ENCODE peak calls at places on chromosomes 1 and 21, in four cellular contexts. One of them, this sample, is unnamed.

GRCh38 chr1:147099192-147099591 is 73.1 kb downstream of the PRKAB2 start:
- DNase-seq in endothelial cell of umbilical vein: no peak
- DNase-seq in HCT116: no peak
- DNase-seq in HepG2: no peak
- DNase-seq in this sample: no peak

GRCh38 chr1:14952626-14953314 is 200.8 kb upstream of the TMEM51 start:
- DNase-seq in endothelial cell of umbilical vein: peak
- DNase-seq in HCT116: no peak
- DNase-seq in HepG2: peak
- DNase-seq in this sample: no peak

GRCh38 chr21:41918561-41919358 is 35.1 kb downstream of the C2CD2 start:
- DNase-seq in endothelial cell of umbilical vein: no peak
- DNase-seq in HCT116: no peak
- DNase-seq in HepG2: no peak
- DNase-seq in this sample: no peak

GRCh38 chr1:24540906-24541710 is 14.8 kb upstream of the NCMAP start:
- DNase-seq in endothelial cell of umbilical vein: peak
- DNase-seq in HCT116: no peak
- DNase-seq in HepG2: peak
- DNase-seq in this sample: no peak

GRCh38 chr1:40423951-40424618 is 26.2 kb upstream of the ZFP69B start:
- DNase-seq in endothelial cell of umbilical vein: no peak
- DNase-seq in HCT116: no peak
- DNase-seq in HepG2: no peak
- DNase-seq in this sample: no peak

GRCh38 chr1:44784094-44785026 is 3.6 kb downstream of the BEST4 start:
- DNase-seq in endothelial cell of umbilical vein: no peak
- DNase-seq in HCT116: no peak
- DNase-seq in HepG2: peak
- DNase-seq in this sample: no peak

GRCh38 chr1:85078903-85079302 is 30.6 kb upstream of the MCOLN3 start:
- DNase-seq in endothelial cell of umbilical vein: no peak
- DNase-seq in HCT116: no peak
- DNase-seq in HepG2: no peak
- DNase-seq in this sample: no peak

GRCh38 chr1:27569088-27569459 is 34.9 kb downstream of the AHDC1 start:
- DNase-seq in endothelial cell of umbilical vein: no peak
- DNase-seq in HCT116: no peak
- DNase-seq in HepG2: no peak
- DNase-seq in this sample: no peak

GRCh38 chr21:20443558-20444155 is 554.6 kb upstream of the NCAM2 start:
- DNase-seq in endothelial cell of umbilical vein: no peak
- DNase-seq in HCT116: no peak
- DNase-seq in HepG2: no peak
- DNase-seq in this sample: no peak

GRCh38 chr21:31310750-31311149 is 33.3 kb downstream of the TIAM1 start:
- DNase-seq in endothelial cell of umbilical vein: no peak
- DNase-seq in HCT116: no peak
- DNase-seq in HepG2: no peak
- DNase-seq in this sample: no peak

GRCh38 chr1:234722904-234723588 is 113.1 kb upstream of the IRF2BP2 start:
- DNase-seq in endothelial cell of umbilical vein: peak
- DNase-seq in HCT116: peak
- DNase-seq in HepG2: peak
- DNase-seq in this sample: no peak

GRCh38 chr1:115669002-115669673 is 27.4 kb downstream of the VANGL1 start:
- DNase-seq in endothelial cell of umbilical vein: peak
- DNase-seq in HCT116: peak
- DNase-seq in HepG2: peak
- DNase-seq in this sample: no peak

GRCh38 chr1:229557214-229557850 is 1.2 kb downstream of the ABCB10 start:
- DNase-seq in endothelial cell of umbilical vein: peak
- DNase-seq in HCT116: no peak
- DNase-seq in HepG2: peak
- DNase-seq in this sample: no peak

GRCh38 chr1:5504364-5504740 is 487.9 kb downstream of the NPHP4 start:
- DNase-seq in endothelial cell of umbilical vein: no peak
- DNase-seq in HCT116: no peak
- DNase-seq in HepG2: no peak
- DNase-seq in this sample: no peak

GRCh38 chr21:38741976-38742309 is 63.8 kb upstream of the ETS2 start:
- DNase-seq in endothelial cell of umbilical vein: no peak
- DNase-seq in HCT116: no peak
- DNase-seq in HepG2: no peak
- DNase-seq in this sample: no peak

GRCh38 chr1:78493456-78493855 is 2.7 kb downstream of the PTGFR start:
- DNase-seq in endothelial cell of umbilical vein: no peak
- DNase-seq in HCT116: no peak
- DNase-seq in HepG2: no peak
- DNase-seq in this sample: no peak

GRCh38 chr21:17427157-17427556 is 85.7 kb upstream of the CXADR start:
- DNase-seq in endothelial cell of umbilical vein: no peak
- DNase-seq in HCT116: no peak
- DNase-seq in HepG2: no peak
- DNase-seq in this sample: no peak

GRCh38 chr1:203593723-203594122 is 32.9 kb upstream of the ATP2B4 start:
- DNase-seq in endothelial cell of umbilical vein: no peak
- DNase-seq in HCT116: peak
- DNase-seq in HepG2: no peak
- DNase-seq in this sample: no peak

GRCh38 chr1:36384542-36385409 is 948 bp downstream of the STK40 start:
- DNase-seq in endothelial cell of umbilical vein: peak
- DNase-seq in HCT116: peak
- DNase-seq in HepG2: peak
- DNase-seq in this sample: no peak

GRCh38 chr1:224213438-224214119 is 30.5 kb downstream of the DEGS1 start:
- DNase-seq in endothelial cell of umbilical vein: no peak
- DNase-seq in HCT116: no peak
- DNase-seq in HepG2: no peak
- DNase-seq in this sample: no peak

GRCh38 chr1:213868482-213868881 is 119.3 kb upstream of the PROX1 start:
- DNase-seq in endothelial cell of umbilical vein: no peak
- DNase-seq in HCT116: no peak
- DNase-seq in HepG2: no peak
- DNase-seq in this sample: no peak

GRCh38 chr1:94246692-94247145 is 9.3 kb upstream of the ARHGAP29 start:
- DNase-seq in endothelial cell of umbilical vein: peak
- DNase-seq in HCT116: no peak
- DNase-seq in HepG2: no peak
- DNase-seq in this sample: no peak

GRCh38 chr1:170663441-170664282 is at the start of gene PRRX1:
- DNase-seq in endothelial cell of umbilical vein: no peak
- DNase-seq in HCT116: no peak
- DNase-seq in HepG2: no peak
- DNase-seq in this sample: no peak

GRCh38 chr1:196407358-196408041 is 200.7 kb downstream of the KCNT2 start:
- DNase-seq in endothelial cell of umbilical vein: peak
- DNase-seq in HCT116: no peak
- DNase-seq in HepG2: no peak
- DNase-seq in this sample: no peak
- H3K9ac ChIP-seq in endothelial cell of umbilical vein: peak
- H3K9ac ChIP-seq in HCT116: no peak
- H3K9ac ChIP-seq in HepG2: no peak
- H3K9ac ChIP-seq in this sample: peak

GRCh38 chr1:221692643-221693042 is 49.2 kb downstream of the DUSP10 start:
- DNase-seq in endothelial cell of umbilical vein: no peak
- DNase-seq in HCT116: no peak
- DNase-seq in HepG2: no peak
- DNase-seq in this sample: no peak

GRCh38 chr1:221687731-221688487 is 54.0 kb downstream of the DUSP10 start:
- DNase-seq in endothelial cell of umbilical vein: no peak
- DNase-seq in HCT116: no peak
- DNase-seq in HepG2: no peak
- DNase-seq in this sample: no peak

GRCh38 chr1:221689138-221689537 is 52.8 kb downstream of the DUSP10 start:
- DNase-seq in endothelial cell of umbilical vein: no peak
- DNase-seq in HCT116: no peak
- DNase-seq in HepG2: no peak
- DNase-seq in this sample: no peak

GRCh38 chr1:221691320-221691719 is 50.6 kb downstream of the DUSP10 start:
- DNase-seq in endothelial cell of umbilical vein: no peak
- DNase-seq in HCT116: no peak
- DNase-seq in HepG2: no peak
- DNase-seq in this sample: no peak

DNA sequence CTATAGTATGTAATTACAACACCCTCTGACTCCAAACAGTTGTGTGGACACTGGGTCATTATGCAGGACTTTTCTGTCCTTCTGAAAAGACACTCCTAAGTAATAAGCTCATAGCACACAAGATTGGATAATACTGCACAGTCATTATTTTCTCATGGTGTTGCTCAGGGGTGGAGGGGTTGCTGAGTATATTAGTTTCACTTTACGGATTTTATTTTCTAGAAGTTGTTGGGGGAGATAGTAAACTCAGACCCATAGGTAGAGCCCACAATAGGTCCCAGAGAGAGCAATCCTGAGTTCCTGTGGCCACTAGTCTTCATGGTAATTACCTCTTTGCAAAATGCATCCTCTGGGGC is 53.4 kb downstream of the DUSP10 start:
- DNase-seq in endothelial cell of umbilical vein: no peak
- DNase-seq in HCT116: no peak
- DNase-seq in HepG2: no peak
- DNase-seq in this sample: no peak
- H3K27ac ChIP-seq in endothelial cell of umbilical vein: no peak
- H3K27ac ChIP-seq in HCT116: no peak
- H3K27ac ChIP-seq in HepG2: no peak
- H3K27ac ChIP-seq in this sample: no peak

DNA sequence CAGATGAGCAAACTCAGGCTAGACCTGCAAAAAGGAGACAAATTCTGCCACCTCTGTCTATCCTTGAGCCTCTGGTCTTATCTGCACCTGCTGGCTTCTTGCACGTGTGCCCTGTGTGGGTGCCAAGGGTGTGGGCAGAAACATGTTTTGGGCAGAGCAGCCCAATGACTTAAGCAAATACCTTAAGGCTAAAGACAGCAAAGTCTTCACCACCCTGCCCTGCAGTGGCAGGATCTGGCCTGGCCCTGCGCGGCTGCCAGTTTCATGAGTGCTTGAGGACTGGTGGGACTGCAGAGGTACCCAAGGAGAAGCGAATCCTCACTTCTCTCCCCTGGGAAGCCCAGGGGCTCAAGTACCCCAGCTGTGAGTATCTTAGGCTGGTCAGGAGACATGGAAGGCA is 3.8 kb upstream of the SLC26A9 start:
- DNase-seq in endothelial cell of umbilical vein: no peak
- DNase-seq in HCT116: no peak
- DNase-seq in HepG2: no peak
- DNase-seq in this sample: no peak
- TF ChIP-seq POLR2AphosphoS5 in endothelial cell of umbilical vein: no peak
- TF ChIP-seq POLR2AphosphoS5 in HCT116: no peak
- TF ChIP-seq POLR2AphosphoS5 in HepG2: no peak
- TF ChIP-seq POLR2AphosphoS5 in this sample: no peak

DNA sequence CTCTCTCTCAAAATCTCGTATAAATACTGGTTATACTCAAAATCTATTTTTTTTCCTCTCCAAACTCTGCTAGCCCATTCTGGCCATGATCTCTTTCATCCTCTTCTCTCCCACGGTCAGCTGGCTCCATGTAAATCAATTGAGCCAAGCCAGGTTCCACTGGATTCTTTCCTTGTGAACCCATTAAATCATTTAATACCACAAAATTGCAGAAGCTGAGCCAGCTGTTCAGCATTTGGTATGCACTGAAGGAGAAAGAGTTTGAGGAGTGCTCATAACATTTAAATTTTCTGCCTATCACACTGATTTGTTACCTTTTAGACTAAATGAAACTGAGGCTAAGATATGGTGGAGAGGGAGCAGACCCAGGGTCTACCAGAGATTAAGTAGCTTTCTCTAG is 29.1 kb upstream of the TADA1 start:
- DNase-seq in endothelial cell of umbilical vein: no peak
- DNase-seq in HCT116: no peak
- DNase-seq in HepG2: no peak
- DNase-seq in this sample: no peak
- H3K9ac ChIP-seq in endothelial cell of umbilical vein: no peak
- H3K9ac ChIP-seq in HCT116: no peak
- H3K9ac ChIP-seq in HepG2: no peak
- H3K9ac ChIP-seq in this sample: no peak